ENCODE peak calls at places on chromosomes 16 and 17, in ten cellular contexts. One of them, this sample, is unnamed.

GRCh38 chr17:13957636-13958035 is 111.7 kb upstream of the COX10 start:
- DNase-seq in bronchial epithelial cell: no peak
- DNase-seq in G401: no peak
- DNase-seq in left ventricle myocardium superior: no peak
- DNase-seq in anterior cingulate cortex: no peak
- DNase-seq in caudate nucleus: no peak
- DNase-seq in cardiac muscle cell: no peak
- DNase-seq in AML-193: no peak
- DNase-seq in AG10803: peak
- DNase-seq in NCI-H510A: no peak
- DNase-seq in this sample: no peak

GRCh38 chr16:21663889-21664647 is at the start of gene OTOA:
- DNase-seq in bronchial epithelial cell: no peak
- DNase-seq in G401: no peak
- DNase-seq in left ventricle myocardium superior: peak
- DNase-seq in anterior cingulate cortex: no peak
- DNase-seq in caudate nucleus: no peak
- DNase-seq in cardiac muscle cell: peak
- DNase-seq in AML-193: no peak
- DNase-seq in AG10803: no peak
- DNase-seq in NCI-H510A: no peak
- DNase-seq in this sample: no peak

GRCh38 chr16:81716478-81717210 is 62.4 kb upstream of the PLCG2 start:
- DNase-seq in bronchial epithelial cell: no peak
- DNase-seq in G401: no peak
- DNase-seq in left ventricle myocardium superior: no peak
- DNase-seq in anterior cingulate cortex: no peak
- DNase-seq in caudate nucleus: no peak
- DNase-seq in cardiac muscle cell: no peak
- DNase-seq in AML-193: no peak
- DNase-seq in AG10803: no peak
- DNase-seq in NCI-H510A: no peak
- DNase-seq in this sample: no peak

GRCh38 chr16:80265624-80266306 is 275.0 kb upstream of the DYNLRB2 start:
- DNase-seq in bronchial epithelial cell: no peak
- DNase-seq in G401: no peak
- DNase-seq in left ventricle myocardium superior: no peak
- DNase-seq in anterior cingulate cortex: no peak
- DNase-seq in caudate nucleus: no peak
- DNase-seq in cardiac muscle cell: no peak
- DNase-seq in AML-193: no peak
- DNase-seq in AG10803: peak
- DNase-seq in NCI-H510A: no peak
- DNase-seq in this sample: no peak

GRCh38 chr17:3167574-3167973 is 29.7 kb upstream of the OR1A2 start:
- DNase-seq in bronchial epithelial cell: no peak
- DNase-seq in G401: no peak
- DNase-seq in left ventricle myocardium superior: no peak
- DNase-seq in anterior cingulate cortex: no peak
- DNase-seq in caudate nucleus: no peak
- DNase-seq in cardiac muscle cell: no peak
- DNase-seq in AML-193: no peak
- DNase-seq in AG10803: no peak
- DNase-seq in NCI-H510A: no peak
- DNase-seq in this sample: no peak

GRCh38 chr17:27800522-27800921 is at the start of gene NOS2:
- DNase-seq in bronchial epithelial cell: no peak
- DNase-seq in G401: no peak
- DNase-seq in left ventricle myocardium superior: no peak
- DNase-seq in anterior cingulate cortex: no peak
- DNase-seq in caudate nucleus: no peak
- DNase-seq in cardiac muscle cell: no peak
- DNase-seq in AML-193: no peak
- DNase-seq in AG10803: no peak
- DNase-seq in NCI-H510A: no peak
- DNase-seq in this sample: no peak

GRCh38 chr16:52086901-52087300 is 460.0 kb downstream of the TOX3 start:
- DNase-seq in bronchial epithelial cell: no peak
- DNase-seq in G401: no peak
- DNase-seq in left ventricle myocardium superior: no peak
- DNase-seq in anterior cingulate cortex: no peak
- DNase-seq in caudate nucleus: no peak
- DNase-seq in cardiac muscle cell: no peak
- DNase-seq in AML-193: no peak
- DNase-seq in AG10803: no peak
- DNase-seq in NCI-H510A: no peak
- DNase-seq in this sample: no peak

GRCh38 chr17:72361892-72362291 is 241.1 kb downstream of the SOX9 start:
- DNase-seq in bronchial epithelial cell: peak
- DNase-seq in G401: no peak
- DNase-seq in left ventricle myocardium superior: no peak
- DNase-seq in anterior cingulate cortex: no peak
- DNase-seq in caudate nucleus: no peak
- DNase-seq in cardiac muscle cell: no peak
- DNase-seq in AML-193: no peak
- DNase-seq in AG10803: no peak
- DNase-seq in NCI-H510A: no peak
- DNase-seq in this sample: no peak

GRCh38 chr17:35243459-35244204 is 760 bp downstream of the SLFN5 start:
- DNase-seq in bronchial epithelial cell: peak
- DNase-seq in G401: peak
- DNase-seq in left ventricle myocardium superior: peak
- DNase-seq in anterior cingulate cortex: no peak
- DNase-seq in caudate nucleus: no peak
- DNase-seq in cardiac muscle cell: peak
- DNase-seq in AML-193: no peak
- DNase-seq in AG10803: peak
- DNase-seq in NCI-H510A: no peak
- DNase-seq in this sample: peak

GRCh38 chr16:86975445-86975844 is 341.7 kb downstream of the C16orf95 start:
- DNase-seq in bronchial epithelial cell: peak
- DNase-seq in G401: peak
- DNase-seq in left ventricle myocardium superior: no peak
- DNase-seq in anterior cingulate cortex: no peak
- DNase-seq in caudate nucleus: no peak
- DNase-seq in cardiac muscle cell: peak
- DNase-seq in AML-193: no peak
- DNase-seq in AG10803: peak
- DNase-seq in NCI-H510A: no peak
- DNase-seq in this sample: no peak

GRCh38 chr17:17840751-17841591 is 4.2 kb upstream of the SREBF1 start:
- DNase-seq in bronchial epithelial cell: peak
- DNase-seq in G401: no peak
- DNase-seq in left ventricle myocardium superior: no peak
- DNase-seq in anterior cingulate cortex: no peak
- DNase-seq in caudate nucleus: peak
- DNase-seq in cardiac muscle cell: no peak
- DNase-seq in AML-193: no peak
- DNase-seq in AG10803: peak
- DNase-seq in NCI-H510A: peak
- DNase-seq in this sample: no peak

GRCh38 chr16:72091217-72091616 is 2.2 kb downstream of the TXNL4B start:
- DNase-seq in bronchial epithelial cell: no peak
- DNase-seq in G401: no peak
- DNase-seq in left ventricle myocardium superior: no peak
- DNase-seq in anterior cingulate cortex: no peak
- DNase-seq in caudate nucleus: no peak
- DNase-seq in cardiac muscle cell: no peak
- DNase-seq in AML-193: no peak
- DNase-seq in AG10803: no peak
- DNase-seq in NCI-H510A: no peak
- DNase-seq in this sample: no peak

GRCh38 chr17:78367193-78367592 is 7.3 kb upstream of the SOCS3 start:
- DNase-seq in bronchial epithelial cell: no peak
- DNase-seq in G401: no peak
- DNase-seq in left ventricle myocardium superior: no peak
- DNase-seq in anterior cingulate cortex: no peak
- DNase-seq in caudate nucleus: no peak
- DNase-seq in cardiac muscle cell: no peak
- DNase-seq in AML-193: no peak
- DNase-seq in AG10803: no peak
- DNase-seq in NCI-H510A: no peak
- DNase-seq in this sample: no peak

GRCh38 chr17:78089557-78090281 is 38.8 kb downstream of the TMC6 start:
- DNase-seq in bronchial epithelial cell: no peak
- DNase-seq in G401: no peak
- DNase-seq in left ventricle myocardium superior: no peak
- DNase-seq in anterior cingulate cortex: no peak
- DNase-seq in caudate nucleus: peak
- DNase-seq in cardiac muscle cell: no peak
- DNase-seq in AML-193: peak
- DNase-seq in AG10803: no peak
- DNase-seq in NCI-H510A: no peak
- DNase-seq in this sample: no peak

GRCh38 chr16:57277586-57277985 is 6.9 kb downstream of the PLLP start:
- DNase-seq in bronchial epithelial cell: peak
- DNase-seq in G401: no peak
- DNase-seq in left ventricle myocardium superior: no peak
- DNase-seq in anterior cingulate cortex: no peak
- DNase-seq in caudate nucleus: no peak
- DNase-seq in cardiac muscle cell: no peak
- DNase-seq in AML-193: no peak
- DNase-seq in AG10803: peak
- DNase-seq in NCI-H510A: no peak
- DNase-seq in this sample: no peak

GRCh38 chr17:76969598-76970172 is 101.5 kb downstream of the MGAT5B start:
- DNase-seq in bronchial epithelial cell: no peak
- DNase-seq in G401: no peak
- DNase-seq in left ventricle myocardium superior: no peak
- DNase-seq in anterior cingulate cortex: no peak
- DNase-seq in caudate nucleus: no peak
- DNase-seq in cardiac muscle cell: peak
- DNase-seq in AML-193: no peak
- DNase-seq in AG10803: no peak
- DNase-seq in NCI-H510A: peak
- DNase-seq in this sample: no peak

GRCh38 chr17:74882517-74883240 is 9.9 kb upstream of the FDXR start:
- DNase-seq in bronchial epithelial cell: no peak
- DNase-seq in G401: no peak
- DNase-seq in left ventricle myocardium superior: no peak
- DNase-seq in anterior cingulate cortex: no peak
- DNase-seq in caudate nucleus: no peak
- DNase-seq in cardiac muscle cell: no peak
- DNase-seq in AML-193: no peak
- DNase-seq in AG10803: no peak
- DNase-seq in NCI-H510A: no peak
- DNase-seq in this sample: no peak

GRCh38 chr17:66283971-66284370 is 18.4 kb upstream of the PRKCA start:
- DNase-seq in bronchial epithelial cell: no peak
- DNase-seq in G401: no peak
- DNase-seq in left ventricle myocardium superior: no peak
- DNase-seq in anterior cingulate cortex: no peak
- DNase-seq in caudate nucleus: no peak
- DNase-seq in cardiac muscle cell: no peak
- DNase-seq in AML-193: no peak
- DNase-seq in AG10803: no peak
- DNase-seq in NCI-H510A: no peak
- DNase-seq in this sample: no peak

GRCh38 chr16:89921131-89921698 is 1.9 kb upstream of the TUBB3 start:
- DNase-seq in bronchial epithelial cell: no peak
- DNase-seq in G401: no peak
- DNase-seq in left ventricle myocardium superior: no peak
- DNase-seq in anterior cingulate cortex: no peak
- DNase-seq in caudate nucleus: no peak
- DNase-seq in cardiac muscle cell: no peak
- DNase-seq in AML-193: no peak
- DNase-seq in AG10803: no peak
- DNase-seq in NCI-H510A: no peak
- DNase-seq in this sample: no peak

GRCh38 chr17:30840775-30841174 is 9.0 kb downstream of the ATAD5 start:
- DNase-seq in bronchial epithelial cell: no peak
- DNase-seq in G401: no peak
- DNase-seq in left ventricle myocardium superior: no peak
- DNase-seq in anterior cingulate cortex: no peak
- DNase-seq in caudate nucleus: no peak
- DNase-seq in cardiac muscle cell: no peak
- DNase-seq in AML-193: no peak
- DNase-seq in AG10803: no peak
- DNase-seq in NCI-H510A: no peak
- DNase-seq in this sample: no peak

GRCh38 chr17:50787106-50787505 is 19.8 kb upstream of the ANKRD40CL start:
- DNase-seq in bronchial epithelial cell: peak
- DNase-seq in G401: peak
- DNase-seq in left ventricle myocardium superior: no peak
- DNase-seq in anterior cingulate cortex: no peak
- DNase-seq in caudate nucleus: no peak
- DNase-seq in cardiac muscle cell: no peak
- DNase-seq in AML-193: no peak
- DNase-seq in AG10803: peak
- DNase-seq in NCI-H510A: peak
- DNase-seq in this sample: no peak